ENCODE peak calls at places on chromosomes 4 and X, in ten cellular contexts. One of them, this sample, is unnamed.

GRCh38 chr4:168247603-168248002 is 70.9 kb downstream of the DDX60 start:
- DNase-seq in fibroblast of the aortic adventitia: no peak
- DNase-seq in nephron progenitor cell: no peak
- DNase-seq in fibroblast of mammary gland: no peak
- DNase-seq in foreskin fibroblast: no peak
- DNase-seq in ascending aorta: no peak
- DNase-seq in tibial artery: no peak
- DNase-seq in fibroblast of gingiva: no peak
- DNase-seq in NCI-H2171: no peak
- DNase-seq in midbrain: no peak
- DNase-seq in this sample: no peak

GRCh38 chrX:51905711-51906110 is 12.3 kb downstream of the MAGED1 start:
- DNase-seq in fibroblast of the aortic adventitia: no peak
- DNase-seq in nephron progenitor cell: no peak
- DNase-seq in fibroblast of mammary gland: no peak
- DNase-seq in foreskin fibroblast: no peak
- DNase-seq in ascending aorta: no peak
- DNase-seq in tibial artery: no peak
- DNase-seq in fibroblast of gingiva: no peak
- DNase-seq in NCI-H2171: no peak
- DNase-seq in midbrain: no peak
- DNase-seq in this sample: no peak

GRCh38 chrX:48996969-48997368 is 5.1 kb downstream of the GRIPAP1 start:
- DNase-seq in fibroblast of the aortic adventitia: no peak
- DNase-seq in nephron progenitor cell: peak
- DNase-seq in fibroblast of mammary gland: no peak
- DNase-seq in foreskin fibroblast: no peak
- DNase-seq in ascending aorta: no peak
- DNase-seq in tibial artery: no peak
- DNase-seq in fibroblast of gingiva: no peak
- DNase-seq in NCI-H2171: no peak
- DNase-seq in midbrain: no peak
- DNase-seq in this sample: no peak

GRCh38 chr4:44544158-44544557 is 95.5 kb upstream of the KCTD8 start:
- DNase-seq in fibroblast of the aortic adventitia: peak
- DNase-seq in nephron progenitor cell: no peak
- DNase-seq in fibroblast of mammary gland: no peak
- DNase-seq in foreskin fibroblast: no peak
- DNase-seq in ascending aorta: no peak
- DNase-seq in tibial artery: no peak
- DNase-seq in fibroblast of gingiva: no peak
- DNase-seq in NCI-H2171: no peak
- DNase-seq in midbrain: no peak
- DNase-seq in this sample: no peak

GRCh38 chrX:9786839-9787635 is 808 bp downstream of the SHROOM2 start:
- DNase-seq in fibroblast of the aortic adventitia: no peak
- DNase-seq in nephron progenitor cell: no peak
- DNase-seq in fibroblast of mammary gland: no peak
- DNase-seq in foreskin fibroblast: no peak
- DNase-seq in ascending aorta: no peak
- DNase-seq in tibial artery: no peak
- DNase-seq in fibroblast of gingiva: no peak
- DNase-seq in NCI-H2171: no peak
- DNase-seq in midbrain: no peak
- DNase-seq in this sample: no peak

GRCh38 chrX:102934624-102935023 is 2.4 kb upstream of the RAB40AL start:
- DNase-seq in fibroblast of the aortic adventitia: peak
- DNase-seq in nephron progenitor cell: peak
- DNase-seq in fibroblast of mammary gland: peak
- DNase-seq in foreskin fibroblast: peak
- DNase-seq in ascending aorta: no peak
- DNase-seq in tibial artery: peak
- DNase-seq in fibroblast of gingiva: peak
- DNase-seq in NCI-H2171: no peak
- DNase-seq in midbrain: peak
- DNase-seq in this sample: peak

GRCh38 chr4:89173336-89174090 is 62.2 kb downstream of the TIGD2 start:
- DNase-seq in fibroblast of the aortic adventitia: no peak
- DNase-seq in nephron progenitor cell: no peak
- DNase-seq in fibroblast of mammary gland: no peak
- DNase-seq in foreskin fibroblast: no peak
- DNase-seq in ascending aorta: no peak
- DNase-seq in tibial artery: no peak
- DNase-seq in fibroblast of gingiva: no peak
- DNase-seq in NCI-H2171: no peak
- DNase-seq in midbrain: no peak
- DNase-seq in this sample: no peak

GRCh38 chr4:10115657-10116624 is 658 bp downstream of the WDR1 start:
- DNase-seq in fibroblast of the aortic adventitia: peak
- DNase-seq in nephron progenitor cell: peak
- DNase-seq in fibroblast of mammary gland: no peak
- DNase-seq in foreskin fibroblast: peak
- DNase-seq in ascending aorta: no peak
- DNase-seq in tibial artery: no peak
- DNase-seq in fibroblast of gingiva: no peak
- DNase-seq in NCI-H2171: no peak
- DNase-seq in midbrain: no peak
- DNase-seq in this sample: peak

GRCh38 chr4:3407930-3408792 is 33.6 kb upstream of the HGFAC start:
- DNase-seq in fibroblast of the aortic adventitia: no peak
- DNase-seq in nephron progenitor cell: no peak
- DNase-seq in fibroblast of mammary gland: no peak
- DNase-seq in foreskin fibroblast: no peak
- DNase-seq in ascending aorta: peak
- DNase-seq in tibial artery: peak
- DNase-seq in fibroblast of gingiva: no peak
- DNase-seq in NCI-H2171: no peak
- DNase-seq in midbrain: no peak
- DNase-seq in this sample: no peak

GRCh38 chr4:113587640-113588275 is 173.8 kb downstream of the CAMK2D start:
- DNase-seq in fibroblast of the aortic adventitia: no peak
- DNase-seq in nephron progenitor cell: no peak
- DNase-seq in fibroblast of mammary gland: peak
- DNase-seq in foreskin fibroblast: peak
- DNase-seq in ascending aorta: no peak
- DNase-seq in tibial artery: no peak
- DNase-seq in fibroblast of gingiva: no peak
- DNase-seq in NCI-H2171: no peak
- DNase-seq in midbrain: no peak
- DNase-seq in this sample: no peak

GRCh38 chr4:38591617-38592337 is 72.2 kb upstream of the KLF3 start:
- DNase-seq in fibroblast of the aortic adventitia: peak
- DNase-seq in nephron progenitor cell: no peak
- DNase-seq in fibroblast of mammary gland: peak
- DNase-seq in foreskin fibroblast: no peak
- DNase-seq in ascending aorta: no peak
- DNase-seq in tibial artery: no peak
- DNase-seq in fibroblast of gingiva: no peak
- DNase-seq in NCI-H2171: no peak
- DNase-seq in midbrain: no peak
- DNase-seq in this sample: no peak

GRCh38 chrX:45011131-45011530 is 138.1 kb downstream of the KDM6A start:
- DNase-seq in fibroblast of the aortic adventitia: no peak
- DNase-seq in nephron progenitor cell: no peak
- DNase-seq in fibroblast of mammary gland: peak
- DNase-seq in foreskin fibroblast: peak
- DNase-seq in ascending aorta: no peak
- DNase-seq in tibial artery: no peak
- DNase-seq in fibroblast of gingiva: peak
- DNase-seq in NCI-H2171: no peak
- DNase-seq in midbrain: no peak
- DNase-seq in this sample: no peak

GRCh38 chr4:84803720-84804119 is 162.8 kb downstream of the WDFY3 start:
- DNase-seq in fibroblast of the aortic adventitia: peak
- DNase-seq in nephron progenitor cell: no peak
- DNase-seq in fibroblast of mammary gland: peak
- DNase-seq in foreskin fibroblast: peak
- DNase-seq in ascending aorta: no peak
- DNase-seq in tibial artery: no peak
- DNase-seq in fibroblast of gingiva: no peak
- DNase-seq in NCI-H2171: no peak
- DNase-seq in midbrain: no peak
- DNase-seq in this sample: no peak

GRCh38 chr4:82797048-82797590 is 1.5 kb downstream of the SCD5 start:
- DNase-seq in fibroblast of the aortic adventitia: no peak
- DNase-seq in nephron progenitor cell: no peak
- DNase-seq in fibroblast of mammary gland: no peak
- DNase-seq in foreskin fibroblast: peak
- DNase-seq in ascending aorta: no peak
- DNase-seq in tibial artery: no peak
- DNase-seq in fibroblast of gingiva: no peak
- DNase-seq in NCI-H2171: no peak
- DNase-seq in midbrain: peak
- DNase-seq in this sample: no peak

GRCh38 chr4:143458966-143459365 is 54.5 kb upstream of the SMARCA5 start:
- DNase-seq in fibroblast of the aortic adventitia: no peak
- DNase-seq in nephron progenitor cell: no peak
- DNase-seq in fibroblast of mammary gland: no peak
- DNase-seq in foreskin fibroblast: no peak
- DNase-seq in ascending aorta: no peak
- DNase-seq in tibial artery: no peak
- DNase-seq in fibroblast of gingiva: no peak
- DNase-seq in NCI-H2171: no peak
- DNase-seq in midbrain: no peak
- DNase-seq in this sample: no peak

GRCh38 chr4:169649545-169650226 is 29.3 kb downstream of the CLCN3 start:
- DNase-seq in fibroblast of the aortic adventitia: peak
- DNase-seq in nephron progenitor cell: no peak
- DNase-seq in fibroblast of mammary gland: no peak
- DNase-seq in foreskin fibroblast: no peak
- DNase-seq in ascending aorta: no peak
- DNase-seq in tibial artery: no peak
- DNase-seq in fibroblast of gingiva: peak
- DNase-seq in NCI-H2171: no peak
- DNase-seq in midbrain: no peak
- DNase-seq in this sample: no peak

GRCh38 chr4:144562019-144562740 is 83.8 kb upstream of the HHIP start:
- DNase-seq in fibroblast of the aortic adventitia: peak
- DNase-seq in nephron progenitor cell: peak
- DNase-seq in fibroblast of mammary gland: peak
- DNase-seq in foreskin fibroblast: no peak
- DNase-seq in ascending aorta: no peak
- DNase-seq in tibial artery: no peak
- DNase-seq in fibroblast of gingiva: no peak
- DNase-seq in NCI-H2171: no peak
- DNase-seq in midbrain: no peak
- DNase-seq in this sample: no peak

GRCh38 chr4:58149404-58150085 is 1039.4 kb upstream of the IGFBP7 start:
- DNase-seq in fibroblast of the aortic adventitia: no peak
- DNase-seq in nephron progenitor cell: no peak
- DNase-seq in fibroblast of mammary gland: no peak
- DNase-seq in foreskin fibroblast: no peak
- DNase-seq in ascending aorta: no peak
- DNase-seq in tibial artery: no peak
- DNase-seq in fibroblast of gingiva: no peak
- DNase-seq in NCI-H2171: no peak
- DNase-seq in midbrain: no peak
- DNase-seq in this sample: no peak

GRCh38 chr4:91171217-91171616 is 1044.0 kb downstream of the CCSER1 start:
- DNase-seq in fibroblast of the aortic adventitia: no peak
- DNase-seq in nephron progenitor cell: no peak
- DNase-seq in fibroblast of mammary gland: no peak
- DNase-seq in foreskin fibroblast: peak
- DNase-seq in ascending aorta: no peak
- DNase-seq in tibial artery: no peak
- DNase-seq in fibroblast of gingiva: no peak
- DNase-seq in NCI-H2171: no peak
- DNase-seq in midbrain: no peak
- DNase-seq in this sample: no peak

GRCh38 chr4:26028793-26029511 is 114.9 kb downstream of the SMIM20 start:
- DNase-seq in fibroblast of the aortic adventitia: peak
- DNase-seq in nephron progenitor cell: peak
- DNase-seq in fibroblast of mammary gland: peak
- DNase-seq in foreskin fibroblast: peak
- DNase-seq in ascending aorta: peak
- DNase-seq in tibial artery: peak
- DNase-seq in fibroblast of gingiva: peak
- DNase-seq in NCI-H2171: no peak
- DNase-seq in midbrain: peak
- DNase-seq in this sample: peak

GRCh38 chrX:15888062-15888461 is 33.4 kb upstream of the AP1S2 start:
- DNase-seq in fibroblast of the aortic adventitia: no peak
- DNase-seq in nephron progenitor cell: no peak
- DNase-seq in fibroblast of mammary gland: no peak
- DNase-seq in foreskin fibroblast: no peak
- DNase-seq in ascending aorta: no peak
- DNase-seq in tibial artery: no peak
- DNase-seq in fibroblast of gingiva: no peak
- DNase-seq in NCI-H2171: no peak
- DNase-seq in midbrain: no peak
- DNase-seq in this sample: no peak

GRCh38 chr4:36187723-36188333 is 56.5 kb downstream of the ARAP2 start:
- DNase-seq in fibroblast of the aortic adventitia: peak
- DNase-seq in nephron progenitor cell: peak
- DNase-seq in fibroblast of mammary gland: peak
- DNase-seq in foreskin fibroblast: peak
- DNase-seq in ascending aorta: no peak
- DNase-seq in tibial artery: no peak
- DNase-seq in fibroblast of gingiva: no peak
- DNase-seq in NCI-H2171: no peak
- DNase-seq in midbrain: no peak
- DNase-seq in this sample: no peak

GRCh38 chr4:144711685-144712456 is 65.9 kb downstream of the HHIP start:
- DNase-seq in fibroblast of the aortic adventitia: no peak
- DNase-seq in nephron progenitor cell: no peak
- DNase-seq in fibroblast of mammary gland: no peak
- DNase-seq in foreskin fibroblast: no peak
- DNase-seq in ascending aorta: no peak
- DNase-seq in tibial artery: no peak
- DNase-seq in fibroblast of gingiva: no peak
- DNase-seq in NCI-H2171: no peak
- DNase-seq in midbrain: peak
- DNase-seq in this sample: no peak